ENCODE peak calls at places on chromosome 1, in four cellular contexts. P is lower leg skin, V is MM.1S, C is AG09319. R is an unnamed sample.

GRCh38 chr1:4062992-4063391 is 162.9 kb upstream of the C1orf174 start:
- DNase-seq in P (peak; percentile 74), V (no peak), C (no peak), R (peak; percentile 75)

GRCh38 chr1:55506686-55507577 is 291.8 kb upstream of the USP24 start:
- DNase-seq in P (no peak), V (no peak), C (peak; percentile 32), R (no peak)

GRCh38 chr1:57831624-57832023 is 407.8 kb upstream of the DAB1 start:
- DNase-seq in P (no peak), V (no peak), C (no peak), R (no peak)

GRCh38 chr1:245677446-245678240 is 522.9 kb downstream of the KIF26B start:
- DNase-seq in P (peak; percentile 39), V (no peak), C (no peak), R (no peak)

GRCh38 chr1:68301538-68301937 is 69.2 kb upstream of the WLS start:
- DNase-seq in P (no peak), V (no peak), C (peak; percentile 42), R (no peak)

GRCh38 chr1:222711319-222712252 is 705 bp downstream of the AIDA start:
- DNase-seq in P (peak; percentile 91), V (peak; percentile 74), C (peak; percentile 24), R (no peak)

GRCh38 chr1:81513796-81514354 is 286.9 kb upstream of the ADGRL2 start:
- DNase-seq in P (no peak), V (no peak), C (no peak), R (no peak)

GRCh38 chr1:208149776-208150514 is 94.2 kb downstream of the PLXNA2 start:
- DNase-seq in P (no peak), V (no peak), C (no peak), R (no peak)

GRCh38 chr1:14598498-14599172 is at the start of gene KAZN:
- DNase-seq in P (peak; percentile 86), V (no peak), C (no peak), R (no peak)

GRCh38 chr1:202160377-202160940 is at the start of gene PTPN7:
- DNase-seq in P (no peak), V (peak; percentile 86), C (no peak), R (no peak)

GRCh38 chr1:244920911-244921310 is 56.6 kb upstream of the HNRNPU start:
- DNase-seq in P (no peak), V (peak; percentile 25), C (no peak), R (no peak)

GRCh38 chr1:26351591-26352337 is 2.2 kb downstream of the CRYBG2 start:
- DNase-seq in P (no peak), V (no peak), C (no peak), R (no peak)

GRCh38 chr1:162627662-162628296 is 4.5 kb upstream of the DDR2 start:
- DNase-seq in P (no peak), V (peak; percentile 71), C (no peak), R (no peak)
- TF ChIP-seq CTCF in P (no peak), V (peak; percentile 65), C (peak; percentile 40), R (no peak)

DNA sequence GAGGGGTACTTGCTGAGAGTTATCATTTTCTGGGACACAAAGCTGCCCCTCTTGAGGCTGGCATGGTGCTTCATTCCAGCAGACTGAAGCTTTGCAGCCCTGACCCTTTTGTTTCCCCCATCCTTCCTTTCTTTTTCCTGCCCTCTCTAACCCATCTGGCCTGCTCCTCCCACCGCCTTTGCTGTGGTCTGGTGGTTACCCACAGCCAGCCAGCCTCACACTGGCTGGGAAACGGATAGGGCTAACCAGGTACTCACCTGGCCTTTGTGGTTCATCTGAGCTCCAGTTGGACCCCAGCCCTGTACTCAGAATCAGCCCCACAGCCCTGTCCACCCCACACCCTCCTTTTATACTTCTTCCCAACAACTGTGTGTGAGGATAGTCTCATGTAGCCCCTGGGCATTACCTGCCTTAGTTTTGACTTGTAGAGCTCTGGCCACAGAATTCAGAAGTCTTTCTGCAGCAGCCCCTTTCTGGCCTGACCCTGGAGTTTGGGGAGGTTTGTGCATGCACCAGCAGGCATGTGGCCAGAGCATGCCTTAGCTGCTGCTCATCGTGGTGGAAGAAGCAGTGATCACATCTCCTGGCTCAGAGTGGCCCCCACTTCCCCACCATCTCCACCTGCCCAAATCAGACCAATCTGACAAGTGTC is 138.0 kb downstream of the TRABD2B start:
- DNase-seq in P (peak; percentile 29), V (peak; percentile 41), C (no peak), R (peak; percentile 31)
- TF ChIP-seq CTCF in P (no peak), V (no peak), C (no peak), R (no peak)

GRCh38 chr1:44236873-44237272 is 23.6 kb downstream of the DMAP1 start:
- DNase-seq in P (no peak), V (no peak), C (no peak), R (no peak)
- TF ChIP-seq CTCF in P (no peak), V (no peak), C (no peak), R (no peak)

DNA sequence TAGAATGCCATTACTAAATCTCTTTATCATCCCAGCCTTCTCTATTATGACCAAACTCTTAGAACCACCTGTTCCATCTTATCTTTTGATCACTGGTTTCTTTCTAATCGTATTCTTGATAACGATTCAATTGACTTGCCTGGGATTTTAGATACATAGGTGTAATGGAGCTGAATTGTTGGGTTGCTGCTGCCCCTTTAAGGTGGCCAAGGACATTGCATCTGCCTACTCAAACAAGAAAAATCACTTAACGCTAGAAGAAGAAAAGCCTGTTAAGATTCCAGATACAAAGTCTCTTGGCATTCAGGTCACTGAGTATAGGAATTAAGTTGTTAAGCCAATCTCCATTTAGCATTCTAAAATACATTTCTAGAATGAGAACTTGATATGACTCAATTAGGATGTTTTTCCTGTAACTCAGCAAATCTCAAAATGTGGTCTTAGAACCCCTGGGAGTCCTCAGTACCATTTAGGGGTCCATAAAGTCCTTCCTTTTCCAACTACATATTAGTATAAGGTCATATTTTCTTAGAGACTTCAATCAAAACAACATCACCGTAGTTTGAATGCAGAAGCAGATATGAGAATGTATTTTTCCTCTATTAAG is 12.4 kb downstream of the NEXN start:
- DNase-seq in P (no peak), V (peak; percentile 31), C (peak; percentile 49), R (no peak)
- TF ChIP-seq CTCF in P (no peak), V (peak; percentile 44), C (peak; percentile 79), R (peak; percentile 54)

GRCh38 chr1:235088907-235089306 is 39.7 kb downstream of the TOMM20 start:
- DNase-seq in P (no peak), V (no peak), C (no peak), R (peak; percentile 30)

GRCh38 chr1:235093013-235093618 is 35.5 kb downstream of the TOMM20 start:
- DNase-seq in P (peak; percentile 85), V (no peak), C (no peak), R (no peak)

GRCh38 chr1:235088440-235088839 is 40.2 kb downstream of the TOMM20 start:
- DNase-seq in P (no peak), V (no peak), C (no peak), R (no peak)

GRCh38 chr1:235087906-235088305 is 40.7 kb downstream of the TOMM20 start:
- DNase-seq in P (no peak), V (no peak), C (no peak), R (no peak)

GRCh38 chr1:235090406-235091069 is 38.1 kb downstream of the TOMM20 start:
- DNase-seq in P (peak; percentile 76), V (no peak), C (no peak), R (peak; percentile 44)
- TF ChIP-seq CTCF in P (no peak), V (no peak), C (no peak), R (no peak)

GRCh38 chr1:170214117-170214979 is 68.6 kb downstream of the NTMT2 start:
- DNase-seq in P (no peak), V (no peak), C (no peak), R (no peak)
- TF ChIP-seq CTCF in P (no peak), V (no peak), C (no peak), R (no peak)

GRCh38 chr1:2091611-2092604 is 41.7 kb downstream of the PRKCZ start:
- DNase-seq in P (no peak), V (peak; percentile 35), C (no peak), R (no peak)
- TF ChIP-seq CTCF in P (no peak), V (peak; percentile 68), C (peak; percentile 44), R (no peak)

DNA sequence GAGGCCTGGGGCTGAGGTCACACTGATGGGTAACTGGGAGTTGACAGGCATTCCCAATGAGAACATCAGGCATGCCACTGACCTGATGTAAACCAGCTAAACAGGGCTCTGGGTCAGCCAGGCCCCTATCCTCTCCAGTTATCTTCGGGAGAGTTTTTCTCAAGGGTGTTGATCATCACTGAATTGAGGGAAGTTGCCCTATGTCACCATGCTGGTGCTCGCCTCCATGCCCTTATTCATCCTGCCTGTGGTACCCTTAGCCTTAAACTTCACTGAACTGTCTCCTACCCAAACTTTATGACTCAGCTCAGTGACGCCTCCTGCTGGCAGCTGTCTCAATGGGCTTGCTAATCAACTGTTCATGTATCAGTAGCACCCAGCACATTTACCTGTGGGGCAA is 80.7 kb upstream of the TNR start:
- DNase-seq in P (no peak), V (no peak), C (no peak), R (no peak)
- TF ChIP-seq CTCF in P (no peak), V (peak; percentile 44), C (no peak), R (no peak)

DNA sequence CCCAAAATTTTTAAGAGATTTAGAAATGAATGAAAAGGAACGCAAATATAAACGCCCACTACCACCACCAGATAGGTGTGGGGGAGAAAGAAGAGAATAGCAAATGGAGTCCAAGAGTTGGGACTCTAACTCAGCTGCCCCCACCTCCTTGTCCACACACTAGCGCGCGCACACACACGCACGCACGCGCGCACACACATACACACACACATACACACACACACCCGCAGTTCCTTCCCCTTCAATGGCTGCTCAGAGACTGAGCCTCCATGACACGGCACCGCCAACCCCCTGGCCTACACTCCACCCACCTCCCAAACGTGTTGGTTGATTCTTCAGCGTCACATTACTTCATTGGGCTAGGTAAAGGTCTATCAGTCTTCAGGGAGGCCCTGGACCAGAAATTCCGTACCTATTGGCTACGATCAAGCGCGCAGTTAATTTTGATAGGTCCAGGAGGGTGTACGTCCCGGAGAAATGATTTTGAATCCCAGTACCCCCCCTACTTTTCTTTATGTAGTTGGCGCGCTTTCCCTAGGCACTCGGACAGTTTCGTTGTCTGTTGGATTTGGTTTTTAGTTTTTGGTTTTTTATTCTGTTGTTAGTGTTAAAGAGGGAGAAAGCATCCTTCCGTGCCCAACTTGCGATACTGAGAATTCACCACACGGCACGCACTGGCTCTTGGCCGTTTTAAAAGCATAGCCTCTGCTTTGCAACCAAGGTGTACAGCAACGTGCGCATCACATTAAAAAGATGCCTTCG is at the start of gene ANP32E:
- DNase-seq in P (peak; percentile 99), V (peak; percentile 100), C (peak; percentile 98), R (peak; percentile 96)
- TF ChIP-seq CTCF in P (no peak), V (peak; percentile 49), C (no peak), R (no peak)

DNA sequence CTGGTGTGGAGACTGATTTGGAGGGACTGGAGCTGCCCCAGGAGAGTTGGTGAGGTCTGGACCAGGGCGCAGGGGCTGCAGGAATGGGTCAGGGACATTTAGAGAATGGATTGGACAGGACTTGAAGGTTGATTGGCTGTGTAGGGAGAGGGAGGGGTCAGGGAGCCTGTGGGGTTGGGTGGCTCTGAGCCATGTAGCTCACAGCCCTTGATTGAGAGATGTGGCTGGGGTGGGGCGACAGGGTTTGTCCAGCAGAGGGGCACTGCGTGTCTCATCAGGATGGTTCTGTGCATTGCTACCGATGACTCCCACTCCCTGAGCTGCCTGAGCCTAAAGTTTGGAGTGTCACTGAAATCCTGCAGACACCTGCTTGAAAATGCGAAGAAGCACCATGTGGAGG is 12.1 kb downstream of the AZIN2 start:
- DNase-seq in P (peak; percentile 58), V (no peak), C (no peak), R (no peak)
- TF ChIP-seq CTCF in P (no peak), V (no peak), C (no peak), R (no peak)